ENCODE peak calls at places on chromosomes 13 and 19, in four cellular contexts. A, O, F and Z are unnamed samples.

GRCh38 chr19:18939922-18940775 is 868 bp downstream of the HOMER3 start:
- DNase-seq in O (no peak), A (no peak), F (no peak), Z (no peak)

GRCh38 chr19:1003283-1003682 is 3.1 kb downstream of the GRIN3B start:
- DNase-seq in A (no peak), F (no peak), O (no peak), Z (no peak)

GRCh38 chr13:44972956-44973581 is 16.2 kb downstream of the NUFIP1 start:
- DNase-seq in O (no peak), F (peak), A (no peak), Z (no peak)

GRCh38 chr13:57933606-57934005 is 302.1 kb downstream of the PCDH17 start:
- DNase-seq in O (no peak), A (no peak), F (no peak), Z (no peak)

GRCh38 chr13:107838592-107839161 is 376.7 kb downstream of the LIG4 start:
- DNase-seq in O (no peak), A (no peak), F (no peak), Z (no peak)

GRCh38 chr13:41284512-41285288 is 21.3 kb upstream of the MTRF1 start:
- DNase-seq in A (no peak), O (no peak), F (no peak), Z (no peak)

GRCh38 chr19:18460313-18460712 is 22.4 kb upstream of the ISYNA1 start:
- DNase-seq in A (no peak), F (no peak), O (no peak), Z (no peak)

GRCh38 chr13:34391071-34391470 is 551.0 kb upstream of the NBEA start:
- DNase-seq in A (no peak), F (no peak), O (no peak), Z (no peak)

GRCh38 chr19:310781-311496 is 19.7 kb upstream of the PLPP2 start:
- DNase-seq in O (no peak), A (no peak), F (no peak), Z (no peak)

GRCh38 chr13:113832631-113833030 is 31.2 kb downstream of the GAS6 start:
- DNase-seq in O (no peak), A (no peak), F (no peak), Z (no peak)

GRCh38 chr19:42313096-42313839 is at the start of gene TMEM145:
- DNase-seq in F (peak), O (peak), A (no peak), Z (peak)

GRCh38 chr13:35764359-35765015 is 288.0 kb upstream of the MAB21L1 start:
- DNase-seq in F (no peak), A (no peak), O (no peak), Z (no peak)

GRCh38 chr13:44364019-44364418 is 9.6 kb upstream of the SERP2 start:
- DNase-seq in F (no peak), O (no peak), A (no peak), Z (no peak)

GRCh38 chr19:6109947-6110346 is 353 bp downstream of the RFX2 start:
- DNase-seq in A (no peak), O (no peak), F (no peak), Z (no peak)
- TF ChIP-seq SPI1 in A (no peak), O (no peak), F (no peak), Z (no peak)

DNA sequence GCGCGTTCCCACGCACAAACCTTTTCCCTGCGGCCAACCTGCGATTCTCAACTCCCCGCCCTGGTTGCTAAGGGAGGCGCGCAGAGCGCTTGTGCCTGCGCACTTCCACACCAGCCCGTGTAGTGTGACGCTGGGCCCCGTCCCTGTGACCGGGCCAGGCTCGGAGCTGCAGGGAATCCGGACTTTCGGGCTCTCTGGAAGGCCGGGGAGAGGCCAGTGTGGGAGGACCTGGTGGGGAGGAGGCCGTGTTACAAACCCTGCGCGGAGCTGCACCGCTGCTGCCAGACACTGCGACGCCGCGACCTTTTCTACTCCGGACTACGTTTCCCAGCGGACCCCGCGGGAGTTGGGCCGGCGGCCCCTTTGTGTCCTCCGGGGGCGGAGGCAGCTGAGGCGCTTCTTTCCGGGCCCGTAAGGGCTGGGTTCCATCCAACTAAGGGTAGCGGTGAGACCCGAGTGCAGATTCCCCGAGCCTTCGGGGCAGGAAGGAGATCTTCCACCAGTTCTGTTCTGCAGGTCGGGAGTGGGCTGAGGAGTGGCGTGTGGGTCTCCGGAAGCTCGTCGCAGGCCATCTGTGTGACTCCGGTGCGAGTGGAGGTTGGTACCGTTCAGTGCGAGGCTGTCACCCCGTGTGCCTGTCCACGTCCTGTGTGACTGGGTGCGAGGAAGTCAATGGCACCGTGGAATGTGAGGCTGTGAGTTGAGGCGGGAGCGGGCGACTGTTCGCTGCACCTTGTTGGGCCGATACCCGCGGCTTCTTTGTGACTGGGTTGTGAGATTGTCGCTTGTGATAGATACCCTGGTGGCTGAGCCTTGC is at the start of gene ZNF570:
- DNase-seq in F (peak), A (peak), O (peak), Z (peak)
- TF ChIP-seq SPI1 in F (no peak), A (peak), O (no peak), Z (no peak)

DNA sequence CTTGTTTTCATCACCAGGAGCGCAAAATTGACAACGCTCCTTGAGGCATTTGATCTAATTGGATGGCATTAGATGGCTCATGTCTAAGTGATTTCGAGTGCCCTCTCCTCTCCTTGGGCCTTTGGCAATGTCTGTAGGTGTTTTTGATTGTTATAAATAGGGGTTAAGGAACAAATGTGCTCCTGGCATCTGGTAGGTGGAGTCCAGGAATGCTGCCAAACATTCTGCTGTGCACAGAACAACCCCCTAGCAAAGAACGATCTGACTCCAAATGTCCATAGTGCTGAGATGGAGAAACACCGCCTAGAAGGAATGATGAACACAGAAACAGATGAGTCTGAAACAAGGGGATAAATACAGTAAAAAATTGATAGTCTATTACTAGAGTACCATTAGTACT is 68.0 kb upstream of the C1QTNF9B start:
- DNase-seq in O (no peak), A (no peak), F (no peak), Z (no peak)
- TF ChIP-seq SPI1 in O (no peak), A (no peak), F (no peak), Z (no peak)

DNA sequence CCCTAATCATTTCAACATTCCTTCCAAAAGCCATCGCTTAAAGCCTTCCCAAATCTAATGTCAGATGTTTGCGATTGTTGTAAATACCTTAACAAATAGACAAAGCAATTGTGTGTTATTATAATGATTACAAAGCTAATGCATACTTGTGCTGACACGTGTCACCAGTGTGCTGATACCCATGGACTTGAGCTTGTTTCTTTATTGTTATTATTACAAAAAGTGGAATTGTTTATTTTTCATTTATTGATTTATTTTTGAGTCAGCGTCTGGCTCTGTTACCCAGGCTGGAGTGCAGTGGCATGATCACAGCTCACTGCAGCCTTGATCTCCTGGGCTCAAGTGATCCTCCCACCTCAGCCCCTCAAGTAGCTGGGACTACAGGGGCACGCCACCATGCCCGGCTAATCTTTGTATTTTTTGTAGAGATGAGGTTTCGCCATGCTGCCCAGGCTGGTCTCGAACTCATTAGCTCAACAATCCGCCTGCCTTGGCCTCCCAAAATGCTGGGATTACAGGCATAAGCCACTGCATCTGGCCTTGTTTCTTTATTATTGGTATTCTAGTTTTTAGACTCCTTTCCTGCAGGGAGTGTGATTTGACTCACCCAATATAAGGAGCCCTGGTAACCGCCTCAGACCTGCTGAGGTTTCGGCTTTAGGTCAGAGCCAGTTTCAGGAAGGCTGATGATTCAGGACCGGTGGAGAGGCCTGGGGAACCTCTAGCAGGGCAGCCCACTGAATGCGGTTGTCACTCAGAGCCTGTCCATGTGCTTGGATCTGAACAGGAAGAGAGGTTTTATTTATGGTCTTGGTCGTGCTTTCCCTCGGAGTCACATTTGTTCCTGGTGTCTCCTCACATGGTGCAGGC is 2.1 kb upstream of the FBXO17 start:
- DNase-seq in O (peak), F (no peak), A (peak), Z (no peak)
- TF ChIP-seq SPI1 in O (no peak), F (no peak), A (no peak), Z (no peak)